ENCODE peak calls at places on chromosomes 3 and 15, in ten cellular contexts. C is keratinocyte; N is neuronal stem cell; V is CD4-positive, alpha-beta memory T cell; M is fibroblast of lung; P is right atrium auricular region; J is right lobe of liver; X is DND-41; D is transverse colon; R is ovary. Y is an unnamed sample.
A peak's percentile ranks its signal among the peaks of the same experiment; 100 is the strongest.

GRCh38 chr3:72595927-72596610 is 252.2 kb downstream of the SHQ1 start:
- DNase-seq in C (no peak), N (no peak), V (no peak), M (no peak), P (no peak), J (no peak), X (no peak), D (no peak), R (no peak), Y (no peak)

GRCh38 chr3:112845772-112846171 is 892 bp downstream of the CD200R1L start:
- DNase-seq in C (no peak), N (no peak), V (no peak), M (no peak), P (no peak), J (no peak), X (no peak), D (no peak), R (no peak), Y (no peak)

GRCh38 chr15:92112180-92112579 is 258.7 kb downstream of the SLCO3A1 start:
- DNase-seq in C (no peak), N (no peak), V (no peak), M (peak; percentile 19), P (no peak), J (no peak), X (no peak), D (no peak), R (no peak), Y (no peak)

GRCh38 chr15:99096894-99097426 is 7.9 kb upstream of the SYNM start:
- DNase-seq in C (no peak), N (no peak), V (no peak), M (peak; percentile 47), P (peak; percentile 48), J (no peak), X (no peak), D (no peak), R (no peak), Y (no peak)

GRCh38 chr15:35362195-35362829 is 183.7 kb downstream of the DPH6 start:
- DNase-seq in C (no peak), N (no peak), V (no peak), M (no peak), P (no peak), J (no peak), X (no peak), D (no peak), R (no peak), Y (no peak)

GRCh38 chr15:22918596-22919140 is 61.5 kb downstream of the CYFIP1 start:
- DNase-seq in C (no peak), N (no peak), V (no peak), M (no peak), P (no peak), J (no peak), X (no peak), D (no peak), R (no peak), Y (no peak)

GRCh38 chr3:156483426-156483825 is 71.5 kb downstream of the SSR3 start:
- DNase-seq in C (peak; percentile 62), N (no peak), V (peak; percentile 47), M (peak; percentile 87), P (no peak), J (no peak), X (no peak), D (no peak), R (no peak), Y (no peak)

GRCh38 chr3:193822492-193823220 is 229.6 kb downstream of the OPA1 start:
- DNase-seq in C (no peak), N (no peak), V (no peak), M (no peak), P (no peak), J (no peak), X (no peak), D (no peak), R (no peak), Y (no peak)

GRCh38 chr3:28348286-28348636 is 260 bp upstream of the ZCWPW2 start:
- DNase-seq in C (peak; percentile 53), N (no peak), V (no peak), M (no peak), P (peak; percentile 95), J (no peak), X (no peak), D (no peak), R (no peak), Y (no peak)

GRCh38 chr3:157807286-157807685 is 298.9 kb downstream of the SHOX2 start:
- DNase-seq in C (no peak), N (no peak), V (no peak), M (no peak), P (no peak), J (no peak), X (no peak), D (no peak), R (no peak), Y (no peak)

GRCh38 chr3:77281721-77282120 is 241.8 kb downstream of the ROBO2 start:
- DNase-seq in C (no peak), N (peak; percentile 15), V (no peak), M (no peak), P (no peak), J (no peak), X (no peak), D (no peak), R (no peak), Y (no peak)

GRCh38 chr3:196281962-196282361 is 5.6 kb downstream of the PCYT1A start:
- DNase-seq in C (no peak), N (no peak), V (no peak), M (no peak), P (no peak), J (no peak), X (no peak), D (no peak), R (no peak), Y (no peak)
- H3K4me1 ChIP-seq in C (peaks cover 46% of the 10 kb centered on the region), N (no peaks in the 10 kb centered on the region), V (peaks cover 69% of the 10 kb centered on the region), M (peaks cover 9% of the 10 kb centered on the region), P (no peaks in the 10 kb centered on the region), J (peaks cover 24% of the 10 kb centered on the region), X (peaks cover 21% of the 10 kb centered on the region), D (peaks cover 67% of the 10 kb centered on the region), R (peaks cover 8% of the 10 kb centered on the region), Y (no peaks in the 10 kb centered on the region)

GRCh38 chr15:81289910-81290309 is 34.0 kb downstream of the STARD5 start:
- DNase-seq in C (no peak), N (no peak), V (no peak), M (no peak), P (no peak), J (no peak), X (no peak), D (no peak), R (no peak), Y (no peak)

GRCh38 chr15:81291916-81292424 is 32.0 kb downstream of the STARD5 start:
- DNase-seq in C (no peak), N (no peak), V (no peak), M (no peak), P (no peak), J (no peak), X (no peak), D (peak; percentile 19), R (no peak), Y (no peak)

GRCh38 chr15:81294501-81294850 is 29.5 kb downstream of the STARD5 start:
- DNase-seq in C (no peak), N (no peak), V (no peak), M (no peak), P (no peak), J (no peak), X (no peak), D (peak; percentile 48), R (no peak), Y (no peak)

GRCh38 chr15:81293728-81294500 is 30.0 kb downstream of the STARD5 start:
- DNase-seq in C (no peak), N (no peak), V (peak; percentile 86), M (no peak), P (no peak), J (no peak), X (peak; percentile 87), D (peak; percentile 65), R (no peak), Y (peak; percentile 93)

GRCh38 chr15:81292516-81293001 is 31.4 kb downstream of the STARD5 start:
- DNase-seq in C (no peak), N (no peak), V (no peak), M (no peak), P (no peak), J (no peak), X (no peak), D (peak; percentile 71), R (no peak), Y (peak; percentile 93)
- H3K4me1 ChIP-seq in C (peaks cover 10% of the 10 kb centered on the region), N (peaks cover 3% of the 10 kb centered on the region), V (peaks cover 87% of the 10 kb centered on the region), M (peaks cover 2% of the 10 kb centered on the region), P (no peaks in the 10 kb centered on the region), J (no peaks in the 10 kb centered on the region), X (peaks cover 67% of the 10 kb centered on the region), D (peaks cover 19% of the 10 kb centered on the region), R (no peaks in the 10 kb centered on the region), Y (peaks cover 29% of the 10 kb centered on the region)

GRCh38 chr15:42495361-42496212 is at the start of gene SNAP23:
- DNase-seq in C (peak; percentile 64), N (peak; percentile 85), V (peak; percentile 81), M (peak; percentile 94), P (peak; percentile 97), J (peak; percentile 97), X (peak; percentile 79), D (peak; percentile 96), R (peak; percentile 93), Y (peak; percentile 92)

GRCh38 chr15:42491540-42492225 is 742 bp upstream of the ZNF106 start:
- DNase-seq in C (peak; percentile 41), N (no peak), V (no peak), M (peak; percentile 48), P (no peak), J (no peak), X (no peak), D (no peak), R (no peak), Y (no peak)

GRCh38 chr15:42490743-42491539 is at the start of gene ZNF106:
- DNase-seq in C (peak; percentile 58), N (peak; percentile 90), V (peak; percentile 91), M (peak; percentile 93), P (peak; percentile 86), J (peak; percentile 90), X (peak; percentile 87), D (peak; percentile 89), R (peak; percentile 89), Y (peak; percentile 92)

GRCh38 chr15:42494998-42495360 is 455 bp upstream of the SNAP23 start:
- DNase-seq in C (peak; percentile 28), N (peak; percentile 2), V (no peak), M (peak; percentile 63), P (peak; percentile 68), J (peak; percentile 83), X (no peak), D (peak; percentile 57), R (peak; percentile 48), Y (no peak)

GRCh38 chr15:42493694-42494093 is 1.7 kb upstream of the SNAP23 start:
- DNase-seq in C (no peak), N (no peak), V (no peak), M (no peak), P (no peak), J (no peak), X (no peak), D (no peak), R (no peak), Y (no peak)
- H3K4me1 ChIP-seq in C (peaks cover 42% of the 10 kb centered on the region), N (peaks cover 3% of the 10 kb centered on the region), V (peaks cover 52% of the 10 kb centered on the region), M (peaks cover 9% of the 10 kb centered on the region), P (no peaks in the 10 kb centered on the region), J (peaks cover 8% of the 10 kb centered on the region), X (peaks cover 47% of the 10 kb centered on the region), D (peaks cover 68% of the 10 kb centered on the region), R (peaks cover 6% of the 10 kb centered on the region), Y (no peaks in the 10 kb centered on the region)

DNA sequence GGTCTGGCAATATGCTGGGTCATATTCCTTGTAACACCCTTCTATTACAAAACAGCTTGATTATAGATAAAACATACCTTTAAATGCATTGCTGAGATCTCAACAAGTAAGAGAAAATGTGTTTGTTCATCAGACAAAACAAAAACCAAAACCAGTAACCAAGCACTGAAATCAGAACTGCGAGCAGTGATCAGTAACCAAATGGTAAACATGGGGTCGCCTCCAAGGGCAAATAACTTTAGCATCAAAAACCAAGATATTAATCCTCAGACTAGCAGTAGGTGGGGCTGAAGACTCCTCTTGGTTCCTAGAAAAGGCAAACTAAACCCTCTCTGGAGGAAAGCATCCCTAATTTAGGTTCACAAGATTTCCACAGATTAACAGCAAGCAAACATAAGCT is 6.6 kb upstream of the HESX1 start:
- DNase-seq in C (no peak), N (no peak), V (no peak), M (no peak), P (no peak), J (no peak), X (no peak), D (no peak), R (no peak), Y (no peak)
- H3K4me1 ChIP-seq in C (no peaks in the 10 kb centered on the region), N (no peaks in the 10 kb centered on the region), V (no peaks in the 10 kb centered on the region), M (no peaks in the 10 kb centered on the region), P (no peaks in the 10 kb centered on the region), J (no peaks in the 10 kb centered on the region), X (no peaks in the 10 kb centered on the region), D (no peaks in the 10 kb centered on the region), R (no peaks in the 10 kb centered on the region), Y (no peaks in the 10 kb centered on the region)